ENCODE peak calls at places on chromosome 17, in seven cellular contexts. M is NCI-H774; N is A549; F is foreskin fibroblast; W is HCT116; R is stimulated activated CD4-positive, alpha-beta T cell treated with anti-CD3 and anti-CD28 coated beads, TNF-alpha, amount 100 ng/mL, for 4 hours; I is BE2C. O is an unnamed sample.

GRCh38 chr17:57541472-57542394 is 203.4 kb downstream of the CCDC182 start:
- DNase-seq in M (no peak), N (peak), F (no peak), W (peak), R (no peak), I (peak), O (no peak)

GRCh38 chr17:60106377-60107059 is 27.8 kb upstream of the HEATR6 start:
- DNase-seq in M (no peak), N (no peak), F (peak), W (no peak), R (no peak), I (no peak), O (no peak)

GRCh38 chr17:53919356-53919755 is 96.6 kb downstream of the KIF2B start:
- DNase-seq in M (no peak), N (no peak), F (no peak), W (no peak), R (no peak), I (no peak), O (no peak)

GRCh38 chr17:20073056-20073979 is 64.2 kb downstream of the SPECC1 start:
- DNase-seq in M (no peak), N (no peak), F (no peak), W (no peak), R (no peak), I (no peak), O (peak)

GRCh38 chr17:63945851-63946439 is 13.8 kb upstream of the CD79B start:
- DNase-seq in M (no peak), N (no peak), F (no peak), W (no peak), R (no peak), I (no peak), O (peak)

GRCh38 chr17:64296246-64296645 is 33.2 kb upstream of the TEX2 start:
- DNase-seq in M (no peak), N (no peak), F (no peak), W (no peak), R (no peak), I (no peak), O (no peak)

GRCh38 chr17:57603541-57603940 is 141.6 kb downstream of the CCDC182 start:
- DNase-seq in M (peak), N (no peak), F (no peak), W (no peak), R (no peak), I (no peak), O (no peak)

GRCh38 chr17:83083368-83084201 is 4.2 kb downstream of the METRNL start:
- DNase-seq in M (no peak), N (peak), F (peak), W (no peak), R (no peak), I (peak), O (no peak)

GRCh38 chr17:49881054-49881402 is 33.2 kb upstream of the TAC4 start:
- DNase-seq in M (no peak), N (no peak), F (no peak), W (no peak), R (no peak), I (no peak), O (no peak)

GRCh38 chr17:77492446-77493237 is 351.9 kb downstream of the SEC14L1 start:
- DNase-seq in M (no peak), N (no peak), F (no peak), W (no peak), R (no peak), I (no peak), O (no peak)

GRCh38 chr17:46003907-46004748 is 5.1 kb downstream of the STH start:
- DNase-seq in M (peak), N (no peak), F (peak), W (no peak), R (no peak), I (peak), O (no peak)

GRCh38 chr17:8186787-8187516 is 3.0 kb downstream of the BORCS6 start:
- DNase-seq in M (peak), N (peak), F (peak), W (peak), R (peak), I (peak), O (peak)

GRCh38 chr17:40794466-40794865 is 5.3 kb downstream of the KRT28 start:
- DNase-seq in M (no peak), N (no peak), F (no peak), W (no peak), R (no peak), I (no peak), O (no peak)

GRCh38 chr17:4375039-4375748 is 8.7 kb upstream of the UBE2G1 start:
- DNase-seq in M (no peak), N (no peak), F (no peak), W (no peak), R (no peak), I (no peak), O (peak)

GRCh38 chr17:44004761-44005526 is 522 bp downstream of the NAGS start:
- DNase-seq in M (no peak), N (no peak), F (no peak), W (no peak), R (no peak), I (peak), O (no peak)

GRCh38 chr17:45282683-45283644 is 21.1 kb upstream of the SPATA32 start:
- DNase-seq in M (peak), N (no peak), F (peak), W (no peak), R (no peak), I (no peak), O (no peak)

GRCh38 chr17:7183433-7184090 is 4.4 kb upstream of the ASGR1 start:
- DNase-seq in M (no peak), N (no peak), F (no peak), W (no peak), R (no peak), I (no peak), O (no peak)

GRCh38 chr17:68197091-68197996 is 50.5 kb upstream of the AMZ2 start:
- DNase-seq in M (no peak), N (no peak), F (no peak), W (no peak), R (no peak), I (no peak), O (peak)

GRCh38 chr17:17306181-17306580 is 3.0 kb downstream of the NT5M start:
- DNase-seq in M (no peak), N (no peak), F (no peak), W (no peak), R (no peak), I (no peak), O (no peak)

O was measured in GM20000.